ENCODE peak calls at places on chromosomes 11 and 22, in seven cellular contexts. E is midbrain; C is lower lobe of right lung; Z is stimulated activated naive CD8-positive, alpha-beta T cell treated with anti-CD3 and anti-CD28 coated beads, Interleukin-15, Interleukin-2, amounts not matched to agents 100 U/mL and 50 U/mL, for 24 hours; U is endothelial cell; H is activated CD4-positive, alpha-beta T cell treated with anti-CD3 and anti-CD28 coated beads, Interleukin-2, amount 50 U/mL, for 48 hours; L is skeletal muscle cell. J is an unnamed sample.

GRCh38 chr22:32338757-32339156 is 18.9 kb upstream of the RFPL3 start:
- DNase-seq in E (no peak), C (no peak), Z (no peak), U (no peak), H (no peak), L (no peak), J (no peak)

GRCh38 chr11:105935791-105936190 is 86.2 kb downstream of the MSANTD4 start:
- DNase-seq in E (peak; percentile 40), C (no peak), Z (no peak), U (no peak), H (no peak), L (no peak), J (no peak)

GRCh38 chr11:71206186-71206585 is 46.2 kb downstream of the SHANK2 start:
- DNase-seq in E (no peak), C (peak; percentile 45), Z (no peak), U (no peak), H (no peak), L (no peak), J (no peak)

GRCh38 chr22:41009222-41009948 is 58.2 kb downstream of the RBX1 start:
- DNase-seq in E (no peak), C (peak; percentile 52), Z (no peak), U (no peak), H (no peak), L (peak; percentile 36), J (no peak)

GRCh38 chr11:64245797-64246623 is 733 bp downstream of the PPP1R14B start:
- DNase-seq in E (no peak), C (peak; percentile 76), Z (peak; percentile 84), U (no peak), H (peak; percentile 83), L (peak; percentile 81), J (no peak)

GRCh38 chr11:48047616-48048015 is 67.3 kb downstream of the PTPRJ start:
- DNase-seq in E (no peak), C (no peak), Z (no peak), U (no peak), H (no peak), L (no peak), J (no peak)

GRCh38 chr22:35422145-35422544 is 22.2 kb downstream of the MCM5 start:
- DNase-seq in E (no peak), C (no peak), Z (no peak), U (no peak), H (no peak), L (no peak), J (no peak)

GRCh38 chr11:130548491-130548833 is 100.0 kb downstream of the ADAMTS15 start:
- DNase-seq in E (no peak), C (no peak), Z (no peak), U (no peak), H (no peak), L (no peak), J (no peak)

GRCh38 chr11:42462558-42463310 is 849.1 kb upstream of the API5 start:
- DNase-seq in E (no peak), C (no peak), Z (no peak), U (no peak), H (no peak), L (peak; percentile 27), J (no peak)

GRCh38 chr11:64809781-64810241 is 540 bp downstream of the MEN1 start:
- DNase-seq in E (no peak), C (no peak), Z (peak; percentile 37), U (peak; percentile 45), H (peak; percentile 26), L (no peak), J (peak; percentile 77)

GRCh38 chr22:20991252-20992055 is 9.4 kb downstream of the LZTR1 start:
- DNase-seq in E (no peak), C (no peak), Z (no peak), U (no peak), H (no peak), L (no peak), J (no peak)